ENCODE peak calls at places on chromosomes 12 and 14, in nine cellular contexts. C, Q, B, O, A, I, J, X and Z are unnamed samples. For H3K4me1, the result is how much of the 10 kb centered on the place peaks cover.

GRCh38 chr12:116174904-116175303 is 102.6 kb downstream of the MED13L start:
- DNase-seq in C (no peak), Q (no peak), B (no peak), O (no peak), A (no peak), I (no peak), J (no peak), X (no peak), Z (no peak)

GRCh38 chr14:72800848-72801370 is 93.0 kb downstream of the DPF3 start:
- DNase-seq in C (peak), Q (no peak), B (no peak), O (no peak), A (no peak), I (no peak), J (no peak), X (no peak), Z (no peak)

GRCh38 chr14:77490347-77490986 is 8.1 kb downstream of the ISM2 start:
- DNase-seq in C (no peak), Q (no peak), B (no peak), O (no peak), A (no peak), I (no peak), J (no peak), X (no peak), Z (no peak)

GRCh38 chr12:62632521-62632920 is 165.9 kb downstream of the MON2 start:
- DNase-seq in C (peak), Q (peak), B (peak), O (peak), A (peak), I (peak), J (peak), X (no peak), Z (no peak)

GRCh38 chr14:24332094-24332983 is 2.5 kb downstream of the ADCY4 start:
- DNase-seq in C (peak), Q (peak), B (peak), O (peak), A (peak), I (peak), J (peak), X (peak), Z (peak)

GRCh38 chr12:107948675-107949074 is 174.2 kb downstream of the ASCL4 start:
- DNase-seq in C (no peak), Q (no peak), B (no peak), O (no peak), A (no peak), I (no peak), J (no peak), X (no peak), Z (no peak)

GRCh38 chr12:46770501-46771183 is 55.2 kb downstream of the SLC38A4 start:
- DNase-seq in C (peak), Q (peak), B (peak), O (no peak), A (peak), I (no peak), J (no peak), X (no peak), Z (no peak)

GRCh38 chr12:118979763-118980406 is 1.5 kb upstream of the SRRM4 start:
- DNase-seq in C (no peak), Q (peak), B (peak), O (peak), A (no peak), I (peak), J (peak), X (peak), Z (no peak)

GRCh38 chr12:51470116-51470515 is 45.5 kb downstream of the SLC4A8 start:
- DNase-seq in C (no peak), Q (no peak), B (no peak), O (no peak), A (no peak), I (no peak), J (no peak), X (no peak), Z (no peak)

GRCh38 chr12:11813422-11813813 is 163.9 kb downstream of the ETV6 start:
- DNase-seq in C (no peak), Q (no peak), B (peak), O (no peak), A (no peak), I (no peak), J (no peak), X (no peak), Z (no peak)

GRCh38 chr12:104909761-104910160 is 48.3 kb downstream of the SLC41A2 start:
- DNase-seq in C (no peak), Q (peak), B (no peak), O (no peak), A (no peak), I (no peak), J (no peak), X (no peak), Z (no peak)

GRCh38 chr12:85866929-85867776 is 6.9 kb upstream of the NTS start:
- DNase-seq in C (no peak), Q (peak), B (peak), O (no peak), A (no peak), I (peak), J (no peak), X (peak), Z (no peak)

GRCh38 chr12:128268348-128268725 is 1.4 kb downstream of the TMEM132C start:
- DNase-seq in C (no peak), Q (no peak), B (no peak), O (no peak), A (no peak), I (peak), J (no peak), X (no peak), Z (no peak)

GRCh38 chr12:108457734-108458361 is 57.2 kb upstream of the FICD start:
- DNase-seq in C (no peak), Q (no peak), B (no peak), O (no peak), A (no peak), I (peak), J (no peak), X (no peak), Z (no peak)

GRCh38 chr12:113886721-113887120 is 79.4 kb downstream of the RBM19 start:
- DNase-seq in C (no peak), Q (no peak), B (no peak), O (no peak), A (no peak), I (no peak), J (no peak), X (no peak), Z (no peak)

GRCh38 chr14:78446807-78447206 is 276.6 kb downstream of the NRXN3 start:
- DNase-seq in C (no peak), Q (no peak), B (peak), O (no peak), A (no peak), I (peak), J (no peak), X (no peak), Z (no peak)

GRCh38 chr14:91380610-91381371 is 36.8 kb downstream of the CCDC88C start:
- DNase-seq in C (no peak), Q (peak), B (peak), O (no peak), A (peak), I (no peak), J (peak), X (no peak), Z (no peak)

GRCh38 chr14:91383439-91383838 is 34.2 kb downstream of the CCDC88C start:
- DNase-seq in C (no peak), Q (no peak), B (no peak), O (no peak), A (peak), I (no peak), J (no peak), X (no peak), Z (no peak)

GRCh38 chr14:91382712-91383111 is 34.9 kb downstream of the CCDC88C start:
- DNase-seq in C (no peak), Q (no peak), B (no peak), O (no peak), A (peak), I (no peak), J (no peak), X (no peak), Z (no peak)

GRCh38 chr14:91380116-91380515 is 37.5 kb downstream of the CCDC88C start:
- DNase-seq in C (no peak), Q (no peak), B (no peak), O (no peak), A (no peak), I (no peak), J (no peak), X (no peak), Z (no peak)

DNA sequence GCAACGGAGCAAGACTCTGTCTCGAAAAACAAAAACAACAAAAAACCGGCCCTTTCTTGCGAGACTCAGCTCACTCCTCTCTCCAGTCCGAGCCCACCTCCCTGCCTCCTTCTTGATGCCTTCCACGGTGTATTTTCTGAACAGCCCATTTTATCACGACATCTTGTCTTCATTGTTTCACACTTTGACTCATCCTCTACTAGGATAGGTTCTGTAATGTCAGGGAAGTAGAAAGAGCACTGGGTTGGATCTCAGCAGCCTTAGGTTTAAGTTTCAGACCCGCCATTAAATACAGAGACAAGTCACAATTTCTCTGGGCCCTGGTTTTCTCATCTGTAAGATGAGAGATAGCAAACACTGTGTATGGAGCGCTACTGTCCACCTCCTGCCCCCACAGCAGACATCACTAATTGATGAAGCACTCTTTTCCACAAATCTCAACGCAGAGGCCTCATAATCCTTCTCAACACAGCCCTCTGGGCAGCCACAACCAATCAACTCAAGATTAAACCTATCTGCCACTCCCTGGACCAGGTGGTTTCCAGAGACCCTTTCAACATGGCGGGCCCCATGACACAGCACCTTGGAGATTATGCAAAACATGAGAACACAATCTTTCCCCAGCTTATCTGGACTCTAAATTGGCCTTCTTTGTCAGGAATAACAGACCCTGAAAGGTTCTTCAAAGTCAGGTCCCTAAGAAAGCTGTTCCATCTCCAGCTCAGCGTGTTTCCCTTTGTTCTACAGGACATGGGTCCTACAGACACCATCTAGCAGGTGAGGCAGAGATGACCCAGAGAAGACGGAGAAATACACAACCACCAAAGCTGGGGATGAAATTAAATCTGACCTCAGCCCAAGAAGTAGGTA is 35.6 kb downstream of the CCDC88C start:
- DNase-seq in C (no peak), Q (no peak), B (no peak), O (no peak), A (no peak), I (no peak), J (no peak), X (no peak), Z (no peak)
- H3K4me3 ChIP-seq in C (no peak), Q (no peak), B (no peak), O (no peak), A (no peak), I (no peak), J (no peak), X (no peak), Z (no peak)

DNA sequence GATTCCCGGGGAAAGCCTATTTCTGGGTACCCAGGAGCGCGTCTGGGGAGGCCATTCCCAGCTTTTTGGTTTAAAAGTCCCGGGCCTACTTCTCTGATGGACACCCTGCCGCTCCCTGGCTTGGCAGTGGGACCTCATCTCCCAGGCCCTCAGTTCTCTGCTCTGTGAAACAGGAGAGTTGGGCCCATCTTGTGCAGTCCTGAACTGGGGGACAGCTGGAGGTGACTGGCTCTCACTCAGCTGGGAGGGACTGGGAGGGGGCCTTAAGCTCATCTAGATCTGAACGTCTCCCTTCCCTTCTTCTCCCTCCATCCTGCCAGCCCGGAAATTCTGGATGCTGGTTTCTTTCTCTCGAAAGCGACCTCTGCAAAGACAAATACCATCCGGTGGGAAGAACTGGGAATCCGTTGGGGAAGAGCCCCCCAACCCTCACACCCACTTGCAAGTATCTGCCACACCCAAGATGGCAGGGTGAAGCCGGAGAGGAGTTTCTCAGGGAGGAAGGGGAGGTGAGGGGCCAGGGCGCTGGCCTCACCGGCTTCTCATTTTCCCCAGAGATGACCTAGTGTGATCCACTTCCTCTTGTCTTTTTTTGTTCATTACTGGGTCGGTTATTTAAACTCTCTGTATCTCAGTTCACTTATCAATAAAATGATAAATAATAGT is 1.4 kb downstream of the RIN3 start:
- DNase-seq in C (no peak), Q (no peak), B (no peak), O (no peak), A (no peak), I (no peak), J (no peak), X (no peak), Z (no peak)
- H3K4me1 ChIP-seq in C (under half), Q (under half), B (under half), O (under half), A (under half), I (under half), J (half or more), X (under half), Z (under half)

GRCh38 chr12:92109613-92110012 is 36.0 kb downstream of the BTG1 start:
- DNase-seq in C (no peak), Q (no peak), B (no peak), O (no peak), A (no peak), I (peak), J (no peak), X (no peak), Z (no peak)

GRCh38 chr12:92107094-92107493 is 38.6 kb downstream of the BTG1 start:
- DNase-seq in C (no peak), Q (no peak), B (no peak), O (no peak), A (no peak), I (peak), J (no peak), X (no peak), Z (no peak)

GRCh38 chr12:92108651-92109050 is 37.0 kb downstream of the BTG1 start:
- DNase-seq in C (no peak), Q (peak), B (no peak), O (peak), A (no peak), I (peak), J (no peak), X (peak), Z (no peak)

GRCh38 chr12:92105676-92106075 is 40.0 kb downstream of the BTG1 start:
- DNase-seq in C (no peak), Q (no peak), B (no peak), O (no peak), A (no peak), I (no peak), J (no peak), X (no peak), Z (no peak)

GRCh38 chr12:92107621-92108131 is 38.0 kb downstream of the BTG1 start:
- DNase-seq in C (no peak), Q (no peak), B (no peak), O (no peak), A (no peak), I (peak), J (no peak), X (no peak), Z (no peak)
- H3K4me3 ChIP-seq in C (no peak), Q (no peak), B (no peak), O (no peak), A (no peak), I (peak), J (no peak), X (no peak), Z (no peak)

DNA sequence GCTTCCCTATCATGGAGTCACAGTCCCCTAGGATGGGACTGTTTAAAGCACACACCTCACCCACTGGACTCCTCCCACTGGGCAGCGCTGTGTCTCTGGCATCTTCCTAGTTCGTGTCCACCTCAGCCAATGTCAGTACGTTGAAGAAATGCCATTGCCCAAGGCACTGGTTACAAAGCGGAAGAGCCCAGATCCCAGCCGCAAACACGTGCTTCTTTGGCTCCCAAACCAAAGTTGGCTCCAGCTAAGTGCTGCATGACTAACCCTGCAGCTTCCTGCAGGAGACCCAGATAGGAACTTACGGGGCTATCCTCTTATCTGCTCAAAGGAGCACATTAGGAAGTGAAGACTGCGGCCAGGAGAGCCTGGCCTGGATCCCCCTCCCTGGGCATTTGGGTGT is 9.3 kb downstream of the SYNE3 start:
- DNase-seq in C (peak), Q (peak), B (peak), O (no peak), A (peak), I (no peak), J (peak), X (no peak), Z (no peak)
- H3K4me1 ChIP-seq in C (half or more), Q (under half), B (under half), O (under half), A (half or more), I (under half), J (under half), X (under half), Z (under half)

DNA sequence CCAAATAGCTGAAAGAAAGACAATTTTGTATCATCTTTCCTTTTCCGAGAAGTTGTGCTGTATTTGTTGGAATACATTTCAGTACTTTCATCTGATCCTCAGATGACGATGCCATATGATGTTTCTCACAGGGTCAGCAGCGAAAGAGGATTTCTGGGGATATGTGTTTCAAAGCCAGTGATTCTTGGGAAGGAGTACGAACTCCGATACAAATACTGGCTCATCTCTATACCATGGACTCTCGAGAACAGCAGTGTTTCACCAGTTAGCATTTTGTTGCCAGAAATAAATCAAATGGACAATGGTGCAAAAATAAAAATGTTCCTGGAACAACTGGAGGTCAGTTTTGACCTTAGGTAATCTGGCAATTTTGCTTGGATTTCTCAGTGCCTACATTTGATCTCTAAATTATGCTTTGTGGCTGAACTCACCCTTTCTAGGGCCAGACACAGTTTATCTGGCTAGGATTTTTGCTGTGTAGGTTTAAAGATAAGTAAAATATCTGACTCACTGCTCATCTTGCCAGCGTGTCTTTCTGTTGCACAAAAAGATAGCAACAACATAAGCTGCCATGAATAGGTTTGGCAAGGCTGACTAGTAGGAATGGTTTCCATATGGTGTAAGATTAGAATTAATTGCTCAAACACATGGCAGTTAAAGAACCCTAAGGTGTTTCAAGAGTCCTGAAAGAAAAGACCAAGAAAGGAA is 11.0 kb upstream of the MGP start:
- DNase-seq in C (no peak), Q (peak), B (no peak), O (no peak), A (no peak), I (no peak), J (no peak), X (no peak), Z (no peak)
- H3K4me3 ChIP-seq in C (no peak), Q (no peak), B (no peak), O (no peak), A (peak), I (no peak), J (no peak), X (no peak), Z (no peak)

DNA sequence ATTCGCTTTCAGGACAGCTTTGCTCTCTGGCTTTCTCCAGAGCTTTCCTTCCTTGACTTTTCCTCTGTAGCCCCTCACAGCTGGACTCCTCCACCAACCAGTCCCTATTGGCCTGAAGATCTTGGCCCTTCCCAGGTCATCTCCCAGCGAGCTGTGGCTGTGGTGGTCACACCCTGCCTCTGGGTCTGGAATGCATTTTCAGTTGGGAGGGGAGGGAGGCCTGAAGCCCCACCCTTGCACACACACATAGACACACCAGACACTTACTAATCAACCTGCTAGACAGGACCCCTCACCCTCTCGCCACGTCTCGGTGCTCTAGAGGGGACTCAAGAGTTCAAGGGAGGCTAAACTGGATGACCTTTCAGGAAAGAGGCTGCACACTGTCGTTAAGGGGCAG is 13.9 kb downstream of the JDP2 start:
- DNase-seq in C (no peak), Q (no peak), B (no peak), O (no peak), A (no peak), I (no peak), J (no peak), X (no peak), Z (no peak)
- H3K4me1 ChIP-seq in C (half or more), Q (under half), B (under half), O (under half), A (half or more), I (under half), J (under half), X (under half), Z (under half)

GRCh38 chr12:48296586-48297396 is 53.9 kb downstream of the ZNF641 start:
- DNase-seq in C (peak), Q (peak), B (peak), O (peak), A (peak), I (peak), J (peak), X (peak), Z (no peak)
- H3K4me3 ChIP-seq in C (peak), Q (peak), B (no peak), O (peak), A (peak), I (peak), J (peak), X (peak), Z (peak)

GRCh38 chr12:111188436-111188835 is 180.5 kb downstream of the PHETA1 start:
- DNase-seq in C (no peak), Q (no peak), B (no peak), O (no peak), A (no peak), I (no peak), J (no peak), X (no peak), Z (no peak)
- H3K4me1 ChIP-seq in C (under half), Q (under half), B (under half), O (under half), A (under half), I (under half), J (under half), X (under half), Z (under half)